ENCODE peak calls at places on chromosomes 2 and 18, in ten cellular contexts. One of them, this sample, is unnamed.

GRCh38 chr2:220162320-220162719 is 534.9 kb downstream of the SLC4A3 start:
- DNase-seq in cardiac fibroblast: peak; percentile 41
- DNase-seq in left colon: no peak
- DNase-seq in cardiac muscle cell: peak; percentile 53
- DNase-seq in NCI-H524: no peak
- DNase-seq in foreskin fibroblast: peak; percentile 72
- DNase-seq in GM13977: no peak
- DNase-seq in body of pancreas: no peak
- DNase-seq in GM03348: peak; percentile 37
- DNase-seq in nucleus accumbens: no peak
- DNase-seq in this sample: no peak

GRCh38 chr2:237596856-237597679 is 6.5 kb upstream of the RAB17 start:
- DNase-seq in cardiac muscle cell: no peak
- DNase-seq in cardiac fibroblast: no peak
- DNase-seq in NCI-H524: no peak
- DNase-seq in foreskin fibroblast: no peak
- DNase-seq in left colon: no peak
- DNase-seq in nucleus accumbens: no peak
- DNase-seq in body of pancreas: no peak
- DNase-seq in GM13977: no peak
- DNase-seq in GM03348: no peak
- DNase-seq in this sample: no peak

GRCh38 chr18:59696311-59697235 is 650 bp downstream of the CCBE1 start:
- DNase-seq in cardiac muscle cell: peak; percentile 54
- DNase-seq in cardiac fibroblast: peak; percentile 74
- DNase-seq in foreskin fibroblast: peak; percentile 81
- DNase-seq in left colon: no peak
- DNase-seq in NCI-H524: peak; percentile 20
- DNase-seq in GM03348: peak; percentile 62
- DNase-seq in body of pancreas: no peak
- DNase-seq in nucleus accumbens: no peak
- DNase-seq in GM13977: no peak
- DNase-seq in this sample: no peak

GRCh38 chr18:63237911-63238710 is 81.5 kb downstream of the BCL2 start:
- DNase-seq in nucleus accumbens: no peak
- DNase-seq in GM13977: no peak
- DNase-seq in body of pancreas: peak; percentile 44
- DNase-seq in cardiac muscle cell: peak; percentile 95
- DNase-seq in foreskin fibroblast: peak; percentile 89
- DNase-seq in left colon: no peak
- DNase-seq in NCI-H524: no peak
- DNase-seq in cardiac fibroblast: peak; percentile 93
- DNase-seq in GM03348: peak; percentile 86
- DNase-seq in this sample: no peak

GRCh38 chr18:28725876-28726275 is 548.9 kb upstream of the CDH2 start:
- DNase-seq in GM03348: no peak
- DNase-seq in cardiac muscle cell: no peak
- DNase-seq in body of pancreas: no peak
- DNase-seq in left colon: no peak
- DNase-seq in GM13977: no peak
- DNase-seq in foreskin fibroblast: peak; percentile 7
- DNase-seq in nucleus accumbens: no peak
- DNase-seq in cardiac fibroblast: peak; percentile 28
- DNase-seq in NCI-H524: no peak
- DNase-seq in this sample: no peak

GRCh38 chr2:239690651-239691631 is 290.1 kb upstream of the HDAC4 start:
- DNase-seq in left colon: no peak
- DNase-seq in cardiac fibroblast: no peak
- DNase-seq in NCI-H524: no peak
- DNase-seq in foreskin fibroblast: no peak
- DNase-seq in nucleus accumbens: no peak
- DNase-seq in GM13977: no peak
- DNase-seq in GM03348: no peak
- DNase-seq in body of pancreas: peak; percentile 60
- DNase-seq in cardiac muscle cell: no peak
- DNase-seq in this sample: no peak

GRCh38 chr2:64854773-64855237 is 134.4 kb upstream of the SLC1A4 start:
- DNase-seq in GM13977: no peak
- DNase-seq in cardiac fibroblast: peak; percentile 74
- DNase-seq in left colon: peak; percentile 45
- DNase-seq in cardiac muscle cell: peak; percentile 68
- DNase-seq in body of pancreas: no peak
- DNase-seq in nucleus accumbens: no peak
- DNase-seq in foreskin fibroblast: peak; percentile 77
- DNase-seq in GM03348: no peak
- DNase-seq in NCI-H524: no peak
- DNase-seq in this sample: no peak

GRCh38 chr18:68267583-68267982 is 447.3 kb downstream of the TMX3 start:
- DNase-seq in cardiac muscle cell: peak; percentile 46
- DNase-seq in foreskin fibroblast: peak; percentile 79
- DNase-seq in cardiac fibroblast: peak; percentile 82
- DNase-seq in body of pancreas: no peak
- DNase-seq in GM13977: no peak
- DNase-seq in NCI-H524: no peak
- DNase-seq in nucleus accumbens: no peak
- DNase-seq in left colon: no peak
- DNase-seq in GM03348: peak; percentile 26
- DNase-seq in this sample: no peak